ENCODE peak calls at places on chromosomes 2 and 18, in ten cellular contexts. J is endothelial cell of umbilical vein, L is stomach, K is B cell, V is brain microvascular endothelial cell, I is tibial artery, D is astrocyte, Z is OCI-LY7, G is lower lobe of right lung, R is Calu3. X is an unnamed sample.

GRCh38 chr2:75325594-75325993 is 126.3 kb upstream of the TACR1 start:
- DNase-seq in J (no peak), I (no peak), Z (no peak), R (no peak), G (no peak), K (no peak), L (no peak), D (no peak), V (no peak), X (no peak)

GRCh38 chr2:20579866-20580265 is 71.0 kb downstream of the HS1BP3 start:
- DNase-seq in G (peak), D (no peak), J (no peak), L (peak), K (no peak), Z (no peak), R (peak), I (no peak), V (no peak), X (no peak)

GRCh38 chr2:194087569-194087968 is 1569.5 kb upstream of the SLC39A10 start:
- DNase-seq in I (no peak), R (no peak), Z (no peak), G (no peak), K (no peak), V (no peak), J (no peak), D (no peak), L (no peak), X (no peak)

GRCh38 chr2:164920430-164920829 is 34.9 kb downstream of the SLC38A11 start:
- DNase-seq in K (no peak), G (no peak), V (peak), R (no peak), L (no peak), I (no peak), D (peak), J (no peak), Z (no peak), X (peak)

GRCh38 chr2:241909769-241910168 is 40.2 kb downstream of the RTP5 start:
- DNase-seq in R (no peak), J (no peak), G (no peak), D (no peak), Z (no peak), V (no peak), K (no peak), I (no peak), L (peak), X (no peak)

GRCh38 chr2:95329891-95330822 is 33.0 kb downstream of the KCNIP3 start:
- DNase-seq in I (no peak), Z (no peak), J (no peak), V (no peak), D (no peak), R (peak), G (no peak), K (no peak), L (no peak), X (no peak)

GRCh38 chr2:9388102-9388735 is 35.1 kb downstream of the ITGB1BP1 start:
- DNase-seq in G (no peak), R (no peak), Z (no peak), L (no peak), D (no peak), V (no peak), I (no peak), K (no peak), J (no peak), X (no peak)

GRCh38 chr2:176491172-176491904 is 222.1 kb downstream of the MTX2 start:
- DNase-seq in R (no peak), Z (peak), D (peak), V (peak), K (peak), L (peak), G (no peak), I (peak), J (no peak), X (peak)

GRCh38 chr18:51666717-51667320 is 469.3 kb upstream of the MEX3C start:
- DNase-seq in L (peak), V (peak), Z (no peak), K (no peak), R (no peak), I (no peak), G (no peak), D (peak), J (no peak), X (no peak)

GRCh38 chr18:36358141-36358540 is 60.6 kb downstream of the FHOD3 start:
- DNase-seq in G (no peak), Z (no peak), V (no peak), J (no peak), R (no peak), L (no peak), I (no peak), K (no peak), D (no peak), X (no peak)

GRCh38 chr2:107325983-107326786 is 440.2 kb upstream of the ST6GAL2 start:
- DNase-seq in I (peak), Z (no peak), R (no peak), V (peak), J (no peak), D (peak), L (no peak), K (no peak), G (no peak), X (no peak)

GRCh38 chr2:227545990-227546389 is 52.7 kb upstream of the SCYGR2 start:
- DNase-seq in V (peak), G (no peak), J (no peak), I (no peak), D (no peak), Z (peak), L (no peak), R (peak), K (no peak), X (no peak)

GRCh38 chr2:103819599-103819998 is 1034.3 kb upstream of the POU3F3 start:
- DNase-seq in K (no peak), Z (no peak), R (no peak), G (no peak), D (no peak), I (no peak), L (no peak), V (no peak), J (no peak), X (no peak)

GRCh38 chr18:58026395-58026794 is 17.6 kb upstream of the NEDD4L start:
- DNase-seq in L (no peak), D (no peak), R (no peak), G (no peak), Z (no peak), I (no peak), V (no peak), K (no peak), J (no peak), X (no peak)

GRCh38 chr18:36899289-36899688 is 70.4 kb downstream of the KIAA1328 start:
- DNase-seq in D (no peak), G (no peak), J (no peak), L (no peak), V (no peak), R (no peak), Z (peak), K (no peak), I (no peak), X (peak)

GRCh38 chr2:173414823-173415322 is 60.2 kb downstream of the CDCA7 start:
- DNase-seq in J (peak), D (peak), I (no peak), K (no peak), V (peak), G (no peak), Z (no peak), R (peak), L (no peak), X (no peak)

GRCh38 chr2:29783696-29784095 is 137.7 kb downstream of the ALK start:
- DNase-seq in R (no peak), L (no peak), D (no peak), J (no peak), G (no peak), K (no peak), Z (no peak), V (no peak), I (no peak), X (no peak)

GRCh38 chr18:54671291-54671881 is 80.3 kb downstream of the DYNAP start:
- DNase-seq in K (no peak), Z (peak), R (peak), J (peak), V (peak), I (no peak), G (no peak), L (no peak), D (peak), X (no peak)

GRCh38 chr2:96876036-96876810 is 6.3 kb upstream of the SEMA4C start:
- DNase-seq in I (no peak), J (no peak), V (peak), Z (no peak), K (no peak), R (no peak), D (no peak), G (no peak), L (no peak), X (no peak)

GRCh38 chr2:227238242-227239237 is 74.1 kb downstream of the COL4A3 start:
- DNase-seq in G (peak), K (peak), V (peak), I (peak), L (peak), R (peak), Z (peak), J (peak), D (peak), X (peak)

GRCh38 chr18:49459404-49460171 is 857 bp downstream of the DYM start:
- DNase-seq in R (no peak), K (peak), J (peak), Z (peak), D (peak), G (no peak), I (peak), L (no peak), V (no peak), X (no peak)

GRCh38 chr18:61664413-61665084 is 228.3 kb downstream of the RNF152 start:
- DNase-seq in R (no peak), Z (no peak), J (no peak), L (no peak), G (no peak), V (no peak), K (no peak), I (no peak), D (no peak), X (no peak)

GRCh38 chr2:31240406-31241365 is 6.7 kb downstream of the EHD3 start:
- DNase-seq in I (no peak), G (no peak), Z (no peak), V (no peak), K (no peak), R (no peak), D (no peak), J (no peak), L (no peak), X (no peak)

GRCh38 chr18:58337688-58338087 is 291.2 kb downstream of the ALPK2 start:
- DNase-seq in R (no peak), J (no peak), D (peak), V (no peak), K (no peak), G (no peak), Z (no peak), I (no peak), L (no peak), X (no peak)

GRCh38 chr2:48605482-48606175 is 12.0 kb upstream of the GTF2A1L start:
- DNase-seq in G (no peak), R (no peak), K (no peak), V (no peak), Z (no peak), J (no peak), L (no peak), D (no peak), I (no peak), X (no peak)

GRCh38 chr2:48601349-48601748 is 16.3 kb upstream of the GTF2A1L start:
- DNase-seq in V (peak), G (no peak), J (no peak), D (peak), R (peak), L (no peak), K (no peak), Z (peak), I (no peak), X (no peak)

GRCh38 chr2:48600917-48601316 is 16.7 kb upstream of the GTF2A1L start:
- DNase-seq in G (no peak), L (no peak), R (no peak), I (no peak), K (no peak), J (no peak), V (peak), D (peak), Z (no peak), X (no peak)

DNA sequence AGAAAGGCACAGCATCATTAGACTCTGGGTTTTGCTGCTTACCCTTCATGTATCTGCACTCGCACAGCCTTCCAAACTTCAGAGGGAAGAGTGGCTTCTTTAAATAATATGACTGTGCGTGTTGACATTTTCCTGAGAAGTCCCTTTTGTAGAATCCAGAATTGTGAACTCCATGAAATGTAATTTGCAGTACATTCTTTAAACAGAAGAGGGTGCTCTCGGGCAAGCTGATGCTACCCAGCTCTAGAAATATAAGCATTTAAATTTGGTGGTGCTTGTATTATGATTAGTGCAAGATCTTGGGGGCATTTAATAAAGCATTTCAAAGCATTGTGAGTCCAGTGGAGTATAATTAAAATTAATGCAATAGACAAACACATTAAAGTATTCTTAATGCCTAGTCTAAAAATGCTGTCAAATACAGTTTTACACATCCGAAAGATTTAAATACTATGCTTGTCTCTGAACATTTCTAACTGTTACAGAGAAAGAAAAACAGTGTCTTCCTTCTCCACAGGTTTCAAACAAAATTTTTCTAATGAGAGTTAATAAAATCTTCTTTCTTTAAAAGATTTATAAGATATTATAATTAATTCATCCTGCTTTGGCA is 17.3 kb upstream of the GTF2A1L start:
- DNase-seq in K (no peak), D (peak), J (peak), R (peak), G (no peak), Z (peak), I (no peak), L (no peak), V (peak), X (peak)
- TF ChIP-seq CTCF in K (peak), D (peak), J (peak), R (peak), G (peak), Z (peak), I (peak), L (no peak), V (peak), X (peak)

GRCh38 chr2:85561280-85562212 is at the start of gene GGCX:
- DNase-seq in V (peak), K (peak), Z (peak), J (peak), D (peak), I (peak), L (peak), R (peak), G (peak), X (no peak)
- TF ChIP-seq CTCF in V (peak), K (no peak), Z (no peak), J (peak), D (no peak), I (peak), L (peak), R (no peak), G (peak), X (no peak)

GRCh38 chr18:33404244-33404873 is 36.2 kb downstream of the CCDC178 start:
- DNase-seq in I (no peak), Z (peak), L (no peak), K (no peak), R (no peak), J (peak), D (no peak), V (no peak), G (no peak), X (no peak)
- TF ChIP-seq CTCF in I (no peak), Z (peak), L (no peak), K (peak), R (peak), J (no peak), D (peak), V (no peak), G (no peak), X (no peak)

GRCh38 chr2:42931147-42931817 is 138.9 kb upstream of the HAAO start:
- DNase-seq in R (no peak), G (no peak), J (no peak), V (no peak), Z (peak), L (no peak), I (no peak), D (no peak), K (no peak), X (no peak)
- TF ChIP-seq CTCF in R (no peak), G (peak), J (peak), V (peak), Z (peak), L (no peak), I (no peak), D (peak), K (no peak), X (peak)

GRCh38 chr2:70639841-70640448 is 86.3 kb upstream of the TGFA start:
- DNase-seq in V (no peak), J (no peak), Z (no peak), R (no peak), G (no peak), L (no peak), I (no peak), D (no peak), K (no peak), X (no peak)

GRCh38 chr2:70646429-70646828 is 92.8 kb upstream of the TGFA start:
- DNase-seq in Z (no peak), D (no peak), R (no peak), I (no peak), J (no peak), L (no peak), G (no peak), V (no peak), K (no peak), X (no peak)

GRCh38 chr2:70641263-70641784 is 87.7 kb upstream of the TGFA start:
- DNase-seq in R (no peak), V (peak), Z (no peak), L (no peak), G (no peak), J (no peak), D (peak), I (no peak), K (no peak), X (no peak)

GRCh38 chr2:70645733-70646420 is 92.3 kb upstream of the TGFA start:
- DNase-seq in D (no peak), R (no peak), J (no peak), G (no peak), L (no peak), V (peak), Z (peak), I (no peak), K (no peak), X (no peak)

GRCh38 chr2:70643715-70644114 is 90.1 kb upstream of the TGFA start:
- DNase-seq in K (no peak), J (peak), Z (peak), L (no peak), R (peak), I (no peak), D (no peak), V (no peak), G (no peak), X (no peak)
- TF ChIP-seq CTCF in K (no peak), J (peak), Z (peak), L (no peak), R (no peak), I (no peak), D (peak), V (peak), G (peak), X (peak)

DNA sequence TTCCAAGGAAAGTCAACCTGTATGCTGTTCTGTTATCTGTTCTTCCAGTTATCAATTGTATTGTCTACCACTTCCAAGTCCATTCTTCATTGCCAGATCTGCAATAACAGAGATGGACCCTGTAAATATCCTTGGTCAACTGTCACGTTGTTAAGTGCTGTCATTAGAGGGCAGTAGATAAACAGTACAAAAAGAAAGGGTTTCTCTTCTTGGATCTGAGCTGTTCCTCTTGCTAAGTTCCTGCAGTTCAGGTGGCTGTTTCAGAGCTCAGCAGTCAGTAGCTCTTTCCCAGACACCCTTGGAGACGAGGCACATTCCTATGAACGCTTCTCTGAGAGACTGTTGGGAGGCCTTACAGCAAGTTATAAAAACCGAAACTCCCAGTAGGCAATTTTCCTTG is 957.1 kb upstream of the CHAC2 start:
- DNase-seq in R (peak), J (peak), V (peak), L (no peak), K (no peak), D (peak), G (no peak), Z (no peak), I (no peak), X (no peak)
- TF ChIP-seq CTCF in R (peak), J (peak), V (peak), L (no peak), K (no peak), D (no peak), G (no peak), Z (peak), I (no peak), X (no peak)

X was measured in HFF-Myc.